ENCODE peak calls at places on chromosomes 7 and 10, in seven cellular contexts. One of them, this sample, is unnamed.

GRCh38 chr10:80204193-80204714 is 1.1 kb downstream of the ANXA11 start:
- DNase-seq in left lobe of liver: peak
- DNase-seq in mesenchymal stem cell: peak
- DNase-seq in T-helper 2 cell: no peak
- DNase-seq in NCI-H1436: no peak
- DNase-seq in naive B cell: no peak
- DNase-seq in activated CD4-positive, alpha-beta T cell treated with anti-CD3 and anti-CD28 coated beads, Interleukin-2, amount 50 U/mL, for 4 hours: no peak
- DNase-seq in this sample: no peak

GRCh38 chr10:67853512-67853911 is 15.5 kb upstream of the DNAJC12 start:
- DNase-seq in mesenchymal stem cell: no peak
- DNase-seq in NCI-H1436: no peak
- DNase-seq in left lobe of liver: no peak
- DNase-seq in naive B cell: no peak
- DNase-seq in T-helper 2 cell: no peak
- DNase-seq in activated CD4-positive, alpha-beta T cell treated with anti-CD3 and anti-CD28 coated beads, Interleukin-2, amount 50 U/mL, for 4 hours: no peak
- DNase-seq in this sample: no peak

GRCh38 chr10:53836638-53837037 is 964.4 kb downstream of the PCDH15 start:
- DNase-seq in T-helper 2 cell: no peak
- DNase-seq in naive B cell: no peak
- DNase-seq in NCI-H1436: no peak
- DNase-seq in mesenchymal stem cell: peak
- DNase-seq in left lobe of liver: no peak
- DNase-seq in activated CD4-positive, alpha-beta T cell treated with anti-CD3 and anti-CD28 coated beads, Interleukin-2, amount 50 U/mL, for 4 hours: no peak
- DNase-seq in this sample: no peak

GRCh38 chr10:121653608-121654007 is 55.4 kb upstream of the FGFR2 start:
- DNase-seq in mesenchymal stem cell: no peak
- DNase-seq in left lobe of liver: peak
- DNase-seq in naive B cell: no peak
- DNase-seq in activated CD4-positive, alpha-beta T cell treated with anti-CD3 and anti-CD28 coated beads, Interleukin-2, amount 50 U/mL, for 4 hours: no peak
- DNase-seq in NCI-H1436: no peak
- DNase-seq in T-helper 2 cell: no peak
- DNase-seq in this sample: no peak

GRCh38 chr10:112658900-112659328 is 211.9 kb downstream of the VTI1A start:
- DNase-seq in activated CD4-positive, alpha-beta T cell treated with anti-CD3 and anti-CD28 coated beads, Interleukin-2, amount 50 U/mL, for 4 hours: no peak
- DNase-seq in T-helper 2 cell: no peak
- DNase-seq in mesenchymal stem cell: peak
- DNase-seq in naive B cell: no peak
- DNase-seq in left lobe of liver: no peak
- DNase-seq in NCI-H1436: no peak
- DNase-seq in this sample: no peak

GRCh38 chr7:151238190-151238810 is 6.0 kb downstream of the CHPF2 start:
- DNase-seq in activated CD4-positive, alpha-beta T cell treated with anti-CD3 and anti-CD28 coated beads, Interleukin-2, amount 50 U/mL, for 4 hours: no peak
- DNase-seq in mesenchymal stem cell: no peak
- DNase-seq in NCI-H1436: no peak
- DNase-seq in left lobe of liver: no peak
- DNase-seq in naive B cell: no peak
- DNase-seq in T-helper 2 cell: no peak
- DNase-seq in this sample: no peak

GRCh38 chr7:93245525-93246432 is 13.6 kb downstream of the VPS50 start:
- DNase-seq in activated CD4-positive, alpha-beta T cell treated with anti-CD3 and anti-CD28 coated beads, Interleukin-2, amount 50 U/mL, for 4 hours: no peak
- DNase-seq in naive B cell: peak
- DNase-seq in T-helper 2 cell: no peak
- DNase-seq in mesenchymal stem cell: peak
- DNase-seq in NCI-H1436: peak
- DNase-seq in left lobe of liver: no peak
- DNase-seq in this sample: no peak

GRCh38 chr10:128781636-128782035 is 655.4 kb upstream of the MKI67 start:
- DNase-seq in mesenchymal stem cell: no peak
- DNase-seq in T-helper 2 cell: no peak
- DNase-seq in naive B cell: no peak
- DNase-seq in left lobe of liver: no peak
- DNase-seq in activated CD4-positive, alpha-beta T cell treated with anti-CD3 and anti-CD28 coated beads, Interleukin-2, amount 50 U/mL, for 4 hours: no peak
- DNase-seq in NCI-H1436: no peak
- DNase-seq in this sample: peak

GRCh38 chr10:84328303-84329093 is at the start of gene CCSER2:
- DNase-seq in naive B cell: peak
- DNase-seq in mesenchymal stem cell: peak
- DNase-seq in T-helper 2 cell: peak
- DNase-seq in left lobe of liver: peak
- DNase-seq in activated CD4-positive, alpha-beta T cell treated with anti-CD3 and anti-CD28 coated beads, Interleukin-2, amount 50 U/mL, for 4 hours: peak
- DNase-seq in NCI-H1436: peak
- DNase-seq in this sample: peak

GRCh38 chr7:17530741-17531417 is 232.4 kb downstream of the AHR start:
- DNase-seq in naive B cell: no peak
- DNase-seq in mesenchymal stem cell: no peak
- DNase-seq in activated CD4-positive, alpha-beta T cell treated with anti-CD3 and anti-CD28 coated beads, Interleukin-2, amount 50 U/mL, for 4 hours: no peak
- DNase-seq in NCI-H1436: no peak
- DNase-seq in left lobe of liver: no peak
- DNase-seq in T-helper 2 cell: no peak
- DNase-seq in this sample: no peak

GRCh38 chr10:123858039-123858740 is 33.4 kb downstream of the CPXM2 start:
- DNase-seq in mesenchymal stem cell: no peak
- DNase-seq in NCI-H1436: no peak
- DNase-seq in T-helper 2 cell: no peak
- DNase-seq in naive B cell: no peak
- DNase-seq in left lobe of liver: no peak
- DNase-seq in activated CD4-positive, alpha-beta T cell treated with anti-CD3 and anti-CD28 coated beads, Interleukin-2, amount 50 U/mL, for 4 hours: no peak
- DNase-seq in this sample: no peak

GRCh38 chr10:22252801-22253577 is 35.2 kb upstream of the EBLN1 start:
- DNase-seq in NCI-H1436: no peak
- DNase-seq in T-helper 2 cell: no peak
- DNase-seq in activated CD4-positive, alpha-beta T cell treated with anti-CD3 and anti-CD28 coated beads, Interleukin-2, amount 50 U/mL, for 4 hours: peak
- DNase-seq in mesenchymal stem cell: peak
- DNase-seq in left lobe of liver: peak
- DNase-seq in naive B cell: peak
- DNase-seq in this sample: peak

GRCh38 chr7:64868469-64868868 is 34.6 kb upstream of the ZNF273 start:
- DNase-seq in NCI-H1436: no peak
- DNase-seq in naive B cell: no peak
- DNase-seq in activated CD4-positive, alpha-beta T cell treated with anti-CD3 and anti-CD28 coated beads, Interleukin-2, amount 50 U/mL, for 4 hours: no peak
- DNase-seq in mesenchymal stem cell: no peak
- DNase-seq in T-helper 2 cell: no peak
- DNase-seq in left lobe of liver: no peak
- DNase-seq in this sample: peak

GRCh38 chr7:106823631-106824030 is 41.5 kb upstream of the PIK3CG start:
- DNase-seq in mesenchymal stem cell: no peak
- DNase-seq in activated CD4-positive, alpha-beta T cell treated with anti-CD3 and anti-CD28 coated beads, Interleukin-2, amount 50 U/mL, for 4 hours: no peak
- DNase-seq in T-helper 2 cell: no peak
- DNase-seq in left lobe of liver: no peak
- DNase-seq in naive B cell: no peak
- DNase-seq in NCI-H1436: no peak
- DNase-seq in this sample: no peak

GRCh38 chr7:117806011-117806410 is 67.2 kb downstream of the CTTNBP2 start:
- DNase-seq in left lobe of liver: no peak
- DNase-seq in activated CD4-positive, alpha-beta T cell treated with anti-CD3 and anti-CD28 coated beads, Interleukin-2, amount 50 U/mL, for 4 hours: no peak
- DNase-seq in T-helper 2 cell: no peak
- DNase-seq in NCI-H1436: no peak
- DNase-seq in mesenchymal stem cell: no peak
- DNase-seq in naive B cell: no peak
- DNase-seq in this sample: no peak

GRCh38 chr7:80107278-80107677 is 27.4 kb upstream of the GNAI1 start:
- DNase-seq in left lobe of liver: no peak
- DNase-seq in T-helper 2 cell: no peak
- DNase-seq in NCI-H1436: no peak
- DNase-seq in mesenchymal stem cell: peak
- DNase-seq in naive B cell: no peak
- DNase-seq in activated CD4-positive, alpha-beta T cell treated with anti-CD3 and anti-CD28 coated beads, Interleukin-2, amount 50 U/mL, for 4 hours: no peak
- DNase-seq in this sample: no peak

GRCh38 chr10:8534089-8534488 is 479.6 kb downstream of the GATA3 start:
- DNase-seq in mesenchymal stem cell: no peak
- DNase-seq in activated CD4-positive, alpha-beta T cell treated with anti-CD3 and anti-CD28 coated beads, Interleukin-2, amount 50 U/mL, for 4 hours: no peak
- DNase-seq in NCI-H1436: no peak
- DNase-seq in left lobe of liver: no peak
- DNase-seq in T-helper 2 cell: no peak
- DNase-seq in naive B cell: no peak
- DNase-seq in this sample: no peak

GRCh38 chr7:28732037-28732869 is 225.9 kb downstream of the TRIL start:
- DNase-seq in T-helper 2 cell: no peak
- DNase-seq in naive B cell: no peak
- DNase-seq in mesenchymal stem cell: peak
- DNase-seq in NCI-H1436: no peak
- DNase-seq in left lobe of liver: no peak
- DNase-seq in activated CD4-positive, alpha-beta T cell treated with anti-CD3 and anti-CD28 coated beads, Interleukin-2, amount 50 U/mL, for 4 hours: no peak
- DNase-seq in this sample: no peak

GRCh38 chr10:69628876-69629275 is 1.2 kb upstream of the FAM241B start:
- DNase-seq in activated CD4-positive, alpha-beta T cell treated with anti-CD3 and anti-CD28 coated beads, Interleukin-2, amount 50 U/mL, for 4 hours: no peak
- DNase-seq in left lobe of liver: no peak
- DNase-seq in NCI-H1436: no peak
- DNase-seq in T-helper 2 cell: no peak
- DNase-seq in mesenchymal stem cell: no peak
- DNase-seq in naive B cell: no peak
- DNase-seq in this sample: peak

GRCh38 chr7:78635394-78635793 is 818.1 kb downstream of the MAGI2 start:
- DNase-seq in left lobe of liver: no peak
- DNase-seq in activated CD4-positive, alpha-beta T cell treated with anti-CD3 and anti-CD28 coated beads, Interleukin-2, amount 50 U/mL, for 4 hours: no peak
- DNase-seq in NCI-H1436: no peak
- DNase-seq in T-helper 2 cell: no peak
- DNase-seq in naive B cell: no peak
- DNase-seq in mesenchymal stem cell: no peak
- DNase-seq in this sample: no peak

GRCh38 chr10:94757916-94758315 is 4.6 kb upstream of the CYP2C19 start:
- DNase-seq in activated CD4-positive, alpha-beta T cell treated with anti-CD3 and anti-CD28 coated beads, Interleukin-2, amount 50 U/mL, for 4 hours: no peak
- DNase-seq in mesenchymal stem cell: no peak
- DNase-seq in NCI-H1436: no peak
- DNase-seq in naive B cell: no peak
- DNase-seq in T-helper 2 cell: no peak
- DNase-seq in left lobe of liver: no peak
- DNase-seq in this sample: no peak

GRCh38 chr7:100122067-100122466 is 2.6 kb downstream of the CNPY4 start:
- DNase-seq in activated CD4-positive, alpha-beta T cell treated with anti-CD3 and anti-CD28 coated beads, Interleukin-2, amount 50 U/mL, for 4 hours: no peak
- DNase-seq in NCI-H1436: peak
- DNase-seq in mesenchymal stem cell: no peak
- DNase-seq in left lobe of liver: no peak
- DNase-seq in T-helper 2 cell: no peak
- DNase-seq in naive B cell: no peak
- DNase-seq in this sample: no peak

GRCh38 chr7:128322040-128322643 is 21.6 kb downstream of the RBM28 start:
- DNase-seq in NCI-H1436: no peak
- DNase-seq in activated CD4-positive, alpha-beta T cell treated with anti-CD3 and anti-CD28 coated beads, Interleukin-2, amount 50 U/mL, for 4 hours: no peak
- DNase-seq in T-helper 2 cell: no peak
- DNase-seq in mesenchymal stem cell: peak
- DNase-seq in naive B cell: no peak
- DNase-seq in left lobe of liver: no peak
- DNase-seq in this sample: no peak

GRCh38 chr10:62681211-62681940 is 123.1 kb upstream of the ADO start:
- DNase-seq in NCI-H1436: no peak
- DNase-seq in naive B cell: peak
- DNase-seq in T-helper 2 cell: no peak
- DNase-seq in left lobe of liver: no peak
- DNase-seq in mesenchymal stem cell: peak
- DNase-seq in activated CD4-positive, alpha-beta T cell treated with anti-CD3 and anti-CD28 coated beads, Interleukin-2, amount 50 U/mL, for 4 hours: peak
- DNase-seq in this sample: no peak

GRCh38 chr10:104028146-104028545 is 57.5 kb downstream of the COL17A1 start:
- DNase-seq in mesenchymal stem cell: peak
- DNase-seq in T-helper 2 cell: no peak
- DNase-seq in naive B cell: no peak
- DNase-seq in activated CD4-positive, alpha-beta T cell treated with anti-CD3 and anti-CD28 coated beads, Interleukin-2, amount 50 U/mL, for 4 hours: no peak
- DNase-seq in NCI-H1436: peak
- DNase-seq in left lobe of liver: no peak
- DNase-seq in this sample: no peak

GRCh38 chr10:3689871-3690510 is 95.0 kb downstream of the KLF6 start:
- DNase-seq in mesenchymal stem cell: no peak
- DNase-seq in T-helper 2 cell: no peak
- DNase-seq in NCI-H1436: no peak
- DNase-seq in naive B cell: no peak
- DNase-seq in activated CD4-positive, alpha-beta T cell treated with anti-CD3 and anti-CD28 coated beads, Interleukin-2, amount 50 U/mL, for 4 hours: no peak
- DNase-seq in left lobe of liver: no peak
- DNase-seq in this sample: no peak

GRCh38 chr10:73873843-73874215 is 526 bp downstream of the CAMK2G start:
- DNase-seq in left lobe of liver: no peak
- DNase-seq in naive B cell: no peak
- DNase-seq in activated CD4-positive, alpha-beta T cell treated with anti-CD3 and anti-CD28 coated beads, Interleukin-2, amount 50 U/mL, for 4 hours: no peak
- DNase-seq in T-helper 2 cell: no peak
- DNase-seq in mesenchymal stem cell: no peak
- DNase-seq in NCI-H1436: no peak
- DNase-seq in this sample: no peak

GRCh38 chr10:112775892-112776679 is 174.0 kb upstream of the TCF7L2 start:
- DNase-seq in T-helper 2 cell: no peak
- DNase-seq in NCI-H1436: peak
- DNase-seq in activated CD4-positive, alpha-beta T cell treated with anti-CD3 and anti-CD28 coated beads, Interleukin-2, amount 50 U/mL, for 4 hours: no peak
- DNase-seq in naive B cell: no peak
- DNase-seq in left lobe of liver: no peak
- DNase-seq in mesenchymal stem cell: peak
- DNase-seq in this sample: no peak

GRCh38 chr10:6406220-6407033 is 173.6 kb downstream of the PRKCQ start:
- DNase-seq in mesenchymal stem cell: peak
- DNase-seq in T-helper 2 cell: no peak
- DNase-seq in activated CD4-positive, alpha-beta T cell treated with anti-CD3 and anti-CD28 coated beads, Interleukin-2, amount 50 U/mL, for 4 hours: peak
- DNase-seq in left lobe of liver: peak
- DNase-seq in naive B cell: no peak
- DNase-seq in NCI-H1436: no peak
- DNase-seq in this sample: no peak

GRCh38 chr10:118449521-118449920 is 107.4 kb upstream of the FAM204A start:
- DNase-seq in left lobe of liver: no peak
- DNase-seq in naive B cell: no peak
- DNase-seq in T-helper 2 cell: no peak
- DNase-seq in mesenchymal stem cell: no peak
- DNase-seq in activated CD4-positive, alpha-beta T cell treated with anti-CD3 and anti-CD28 coated beads, Interleukin-2, amount 50 U/mL, for 4 hours: no peak
- DNase-seq in NCI-H1436: no peak
- DNase-seq in this sample: no peak

GRCh38 chr7:29866490-29866930 is 60.2 kb downstream of the WIPF3 start:
- DNase-seq in mesenchymal stem cell: no peak
- DNase-seq in NCI-H1436: no peak
- DNase-seq in activated CD4-positive, alpha-beta T cell treated with anti-CD3 and anti-CD28 coated beads, Interleukin-2, amount 50 U/mL, for 4 hours: no peak
- DNase-seq in left lobe of liver: no peak
- DNase-seq in T-helper 2 cell: no peak
- DNase-seq in naive B cell: no peak
- DNase-seq in this sample: no peak

GRCh38 chr7:45665172-45665571 is 91.0 kb downstream of the ADCY1 start:
- DNase-seq in left lobe of liver: peak
- DNase-seq in T-helper 2 cell: no peak
- DNase-seq in naive B cell: no peak
- DNase-seq in activated CD4-positive, alpha-beta T cell treated with anti-CD3 and anti-CD28 coated beads, Interleukin-2, amount 50 U/mL, for 4 hours: no peak
- DNase-seq in NCI-H1436: no peak
- DNase-seq in mesenchymal stem cell: no peak
- DNase-seq in this sample: no peak

GRCh38 chr10:43793714-43794113 is 145.0 kb upstream of the ZNF32 start:
- DNase-seq in T-helper 2 cell: no peak
- DNase-seq in NCI-H1436: no peak
- DNase-seq in naive B cell: no peak
- DNase-seq in left lobe of liver: no peak
- DNase-seq in activated CD4-positive, alpha-beta T cell treated with anti-CD3 and anti-CD28 coated beads, Interleukin-2, amount 50 U/mL, for 4 hours: no peak
- DNase-seq in mesenchymal stem cell: peak
- DNase-seq in this sample: no peak

This sample was measured in type B pancreatic cell.